ENCODE peak calls at places on chromosome 20, in four cellular contexts. K is fibroblast of mammary gland; J is activated CD8-positive, alpha-beta T cell treated with anti-CD3 and anti-CD28 coated beads for 36 hours; B is IMR-90. D is an unnamed sample.

GRCh38 chr20:50333856-50334255 is 143.2 kb downstream of the CEBPB start:
- DNase-seq in K (peak; percentile 94), J (no peak), B (peak; percentile 92), D (no peak)

GRCh38 chr20:63791497-63792156 is 39.4 kb downstream of the ZBTB46 start:
- DNase-seq in K (no peak), J (no peak), B (no peak), D (no peak)

GRCh38 chr20:63737940-63738686 is 1.5 kb upstream of the SLC2A4RG start:
- DNase-seq in K (no peak), J (peak; percentile 45), B (no peak), D (peak; percentile 79)

GRCh38 chr20:25014816-25015215 is 22.3 kb upstream of the APMAP start:
- DNase-seq in K (no peak), J (no peak), B (no peak), D (no peak)

GRCh38 chr20:10519361-10520048 is 84.4 kb downstream of the SLX4IP start:
- DNase-seq in K (peak; percentile 79), J (no peak), B (peak; percentile 85), D (no peak)

GRCh38 chr20:24421071-24421470 is 48.4 kb upstream of the SYNDIG1 start:
- DNase-seq in K (no peak), J (no peak), B (no peak), D (no peak)

GRCh38 chr20:54456972-54457371 is 18.4 kb upstream of the DOK5 start:
- DNase-seq in K (no peak), J (no peak), B (no peak), D (no peak)

GRCh38 chr20:64065973-64066341 is 3.0 kb downstream of the TCEA2 start:
- DNase-seq in K (peak; percentile 83), J (peak; percentile 89), B (peak; percentile 78), D (peak; percentile 86)

GRCh38 chr20:62141397-62142251 is 1.6 kb downstream of the PSMA7 start:
- DNase-seq in K (peak; percentile 54), J (peak; percentile 51), B (peak; percentile 38), D (no peak)

GRCh38 chr20:50376179-50376887 is 133.8 kb upstream of the PTPN1 start:
- DNase-seq in K (no peak), J (no peak), B (no peak), D (no peak)

GRCh38 chr20:58566981-58567380 is 51.8 kb upstream of the APCDD1L start:
- DNase-seq in K (no peak), J (no peak), B (no peak), D (no peak)

GRCh38 chr20:58021481-58021880 is 207.0 kb downstream of the ANKRD60 start:
- DNase-seq in K (peak; percentile 5), J (peak; percentile 11), B (no peak), D (no peak)

GRCh38 chr20:60262967-60263603 is 304.9 kb downstream of the CDH26 start:
- DNase-seq in K (peak; percentile 27), J (peak; percentile 60), B (no peak), D (peak; percentile 54)

GRCh38 chr20:25054133-25054820 is 3.7 kb downstream of the ACSS1 start:
- DNase-seq in K (no peak), J (no peak), B (no peak), D (no peak)

GRCh38 chr20:62762376-62762775 is 33.9 kb upstream of the MRGBP start:
- DNase-seq in K (no peak), J (no peak), B (no peak), D (no peak)

GRCh38 chr20:25042531-25043498 is 15.1 kb downstream of the ACSS1 start:
- DNase-seq in K (no peak), J (peak; percentile 60), B (no peak), D (peak; percentile 75)

GRCh38 chr20:4091332-4092135 is 76.2 kb upstream of the RNF24 start:
- DNase-seq in K (peak; percentile 92), J (peak; percentile 54), B (peak; percentile 96), D (peak; percentile 65)

GRCh38 chr20:50663095-50663821 is 28.1 kb downstream of the RIPOR3 start:
- DNase-seq in K (no peak), J (peak; percentile 25), B (no peak), D (no peak)

GRCh38 chr20:59560588-59561227 is 43.6 kb upstream of the PHACTR3 start:
- DNase-seq in K (peak; percentile 23), J (no peak), B (peak; percentile 11), D (peak; percentile 63)

GRCh38 chr20:50252715-50253500 is 62.3 kb downstream of the CEBPB start:
- DNase-seq in K (no peak), J (no peak), B (no peak), D (no peak)

GRCh38 chr20:58219342-58219700 is 9.1 kb downstream of the ANKRD60 start:
- DNase-seq in K (peak; percentile 89), J (no peak), B (peak; percentile 87), D (no peak)

GRCh38 chr20:21125072-21125848 is 622 bp upstream of the KIZ start:
- DNase-seq in K (peak; percentile 48), J (no peak), B (peak; percentile 41), D (peak; percentile 12)

GRCh38 chr20:31720486-31721407 is 1.9 kb downstream of the BCL2L1 start:
- DNase-seq in K (no peak), J (peak; percentile 57), B (no peak), D (peak; percentile 42)

GRCh38 chr20:1390552-1391403 is 2.1 kb downstream of the FKBP1A start:
- DNase-seq in K (peak; percentile 63), J (peak; percentile 39), B (no peak), D (no peak)

GRCh38 chr20:24461848-24462247 is 7.6 kb upstream of the SYNDIG1 start:
- DNase-seq in K (no peak), J (no peak), B (no peak), D (no peak)

GRCh38 chr20:62627901-62628612 is 14.2 kb upstream of the SLCO4A1 start:
- DNase-seq in K (peak; percentile 53), J (no peak), B (peak; percentile 29), D (peak; percentile 74)

GRCh38 chr20:10282930-10283556 is 64.4 kb downstream of the SNAP25 start:
- DNase-seq in K (no peak), J (no peak), B (peak; percentile 59), D (no peak)

GRCh38 chr20:1964659-1965405 is 29.0 kb downstream of the PDYN start:
- DNase-seq in K (no peak), J (peak; percentile 14), B (no peak), D (no peak)

GRCh38 chr20:4090756-4091331 is 75.5 kb upstream of the RNF24 start:
- DNase-seq in K (peak; percentile 85), J (no peak), B (peak; percentile 95), D (no peak)

GRCh38 chr20:25686081-25687077 is 10.3 kb downstream of the ZNF337 start:
- DNase-seq in K (no peak), J (no peak), B (no peak), D (no peak)

DNA sequence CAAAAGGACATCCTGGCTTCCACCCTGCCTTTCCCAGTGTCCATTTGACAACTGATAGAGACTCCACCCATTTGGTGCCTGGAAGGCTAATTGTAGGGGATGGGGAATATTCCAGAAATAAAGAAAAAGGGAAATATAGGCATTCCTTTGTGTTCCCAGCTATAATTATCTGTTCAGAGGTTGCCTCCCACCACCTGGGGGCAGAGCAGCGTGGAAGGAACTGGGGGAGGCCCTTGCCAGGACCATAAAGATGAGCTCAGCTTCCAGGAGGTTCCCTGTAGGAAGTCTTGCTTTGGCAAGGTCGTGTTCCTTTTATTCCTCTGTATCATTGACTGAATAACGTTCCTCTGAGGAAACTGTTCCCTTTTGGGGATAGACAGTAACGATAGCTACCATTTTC is 214.7 kb downstream of the TFAP2C start:
- DNase-seq in K (no peak), J (no peak), B (no peak), D (no peak)
- TF ChIP-seq CTCF in K (no peak), J (no peak), B (no peak), D (no peak)

GRCh38 chr20:32741151-32741550 is 2.1 kb downstream of the COMMD7 start:
- DNase-seq in K (no peak), J (no peak), B (no peak), D (no peak)

GRCh38 chr20:32737371-32738223 is 5.7 kb downstream of the COMMD7 start:
- DNase-seq in K (peak; percentile 87), J (peak; percentile 65), B (peak; percentile 91), D (no peak)

GRCh38 chr20:32743237-32744112 is at the start of gene COMMD7:
- DNase-seq in K (peak; percentile 38), J (peak; percentile 91), B (peak; percentile 44), D (peak; percentile 84)

GRCh38 chr20:32742322-32743236 is 688 bp downstream of the COMMD7 start:
- DNase-seq in K (no peak), J (peak; percentile 49), B (no peak), D (peak; percentile 31)
- TF ChIP-seq CTCF in K (no peak), J (peak; percentile 15), B (no peak), D (no peak)

GRCh38 chr20:13220857-13221297 is at the start of gene ISM1:
- DNase-seq in K (no peak), J (peak; percentile 50), B (no peak), D (peak; percentile 52)
- TF ChIP-seq CTCF in K (no peak), J (no peak), B (no peak), D (no peak)

GRCh38 chr20:38338849-38339520 is 7.3 kb upstream of the LBP start:
- DNase-seq in K (peak; percentile 29), J (no peak), B (no peak), D (no peak)
- TF ChIP-seq CTCF in K (peak; percentile 29), J (no peak), B (peak; percentile 31), D (no peak)

DNA sequence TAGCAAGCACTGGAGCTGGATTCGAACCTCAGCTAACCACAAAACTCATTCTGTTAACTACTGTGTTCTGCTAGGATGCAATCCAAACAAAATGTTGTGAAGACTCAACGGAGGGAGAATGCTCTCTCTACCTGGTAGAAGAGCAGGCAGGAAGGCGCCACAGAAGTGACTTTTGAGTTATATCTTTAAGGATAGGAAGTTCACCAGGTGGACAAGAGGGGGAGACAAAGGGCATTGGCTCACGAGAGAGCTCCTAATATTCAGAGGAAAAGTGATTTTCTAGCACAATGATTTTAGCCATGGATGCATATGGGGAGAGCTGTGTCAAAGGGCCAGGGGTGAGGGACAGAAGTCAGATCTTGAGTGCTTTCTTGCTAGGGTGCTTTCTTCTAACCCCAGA is 108.4 kb upstream of the MAFB start:
- DNase-seq in K (peak; percentile 22), J (no peak), B (peak; percentile 17), D (peak; percentile 16)
- TF ChIP-seq CTCF in K (peak; percentile 54), J (no peak), B (peak; percentile 51), D (peak; percentile 32)

D was measured in GM20000.